ENCODE peak calls at places on chromosomes 1 and 21, in nine cellular contexts. One of them, this sample, is unnamed.

GRCh38 chr1:8712413-8713229 is 104.8 kb downstream of the RERE start:
- DNase-seq in A549: peak
- DNase-seq in HepG2: peak
- DNase-seq in HCT116: no peak
- DNase-seq in SK-N-SH: no peak
- DNase-seq in GM12878: no peak
- DNase-seq in K562: no peak
- DNase-seq in H1: no peak
- DNase-seq in endothelial cell of umbilical vein: peak
- DNase-seq in this sample: peak

GRCh38 chr1:201038537-201038936 is 15.0 kb upstream of the KIF21B start:
- DNase-seq in endothelial cell of umbilical vein: no peak
- DNase-seq in H1: no peak
- DNase-seq in HepG2: no peak
- DNase-seq in SK-N-SH: no peak
- DNase-seq in K562: no peak
- DNase-seq in GM12878: no peak
- DNase-seq in HCT116: no peak
- DNase-seq in A549: no peak
- DNase-seq in this sample: no peak

GRCh38 chr1:176552217-176552974 is 89.4 kb downstream of the PAPPA2 start:
- DNase-seq in K562: no peak
- DNase-seq in H1: no peak
- DNase-seq in A549: no peak
- DNase-seq in SK-N-SH: no peak
- DNase-seq in HCT116: no peak
- DNase-seq in HepG2: no peak
- DNase-seq in endothelial cell of umbilical vein: no peak
- DNase-seq in GM12878: no peak
- DNase-seq in this sample: no peak

GRCh38 chr1:32592953-32593352 is 53.7 kb downstream of the ZBTB8A start:
- DNase-seq in HepG2: no peak
- DNase-seq in K562: no peak
- DNase-seq in A549: no peak
- DNase-seq in H1: no peak
- DNase-seq in HCT116: no peak
- DNase-seq in GM12878: no peak
- DNase-seq in SK-N-SH: no peak
- DNase-seq in endothelial cell of umbilical vein: no peak
- DNase-seq in this sample: no peak

GRCh38 chr1:223199094-223199647 is 56.1 kb upstream of the TLR5 start:
- DNase-seq in endothelial cell of umbilical vein: no peak
- DNase-seq in HCT116: no peak
- DNase-seq in GM12878: no peak
- DNase-seq in K562: peak
- DNase-seq in HepG2: no peak
- DNase-seq in H1: no peak
- DNase-seq in A549: peak
- DNase-seq in SK-N-SH: no peak
- DNase-seq in this sample: peak

GRCh38 chr1:90347366-90347765 is 352.5 kb downstream of the ZNF326 start:
- DNase-seq in HCT116: no peak
- DNase-seq in HepG2: no peak
- DNase-seq in GM12878: no peak
- DNase-seq in A549: no peak
- DNase-seq in K562: no peak
- DNase-seq in H1: no peak
- DNase-seq in SK-N-SH: no peak
- DNase-seq in endothelial cell of umbilical vein: no peak
- DNase-seq in this sample: peak

GRCh38 chr1:101520302-101520701 is 283.5 kb downstream of the S1PR1 start:
- DNase-seq in endothelial cell of umbilical vein: peak
- DNase-seq in HCT116: peak
- DNase-seq in K562: peak
- DNase-seq in H1: peak
- DNase-seq in A549: peak
- DNase-seq in GM12878: peak
- DNase-seq in SK-N-SH: peak
- DNase-seq in HepG2: peak
- DNase-seq in this sample: peak

GRCh38 chr21:37658994-37659458 is 257.2 kb downstream of the KCNJ6 start:
- DNase-seq in K562: peak
- DNase-seq in HCT116: no peak
- DNase-seq in SK-N-SH: no peak
- DNase-seq in GM12878: no peak
- DNase-seq in endothelial cell of umbilical vein: peak
- DNase-seq in HepG2: no peak
- DNase-seq in H1: no peak
- DNase-seq in A549: peak
- DNase-seq in this sample: no peak

GRCh38 chr1:7703321-7704213 is 67.5 kb upstream of the VAMP3 start:
- DNase-seq in SK-N-SH: peak
- DNase-seq in endothelial cell of umbilical vein: no peak
- DNase-seq in K562: peak
- DNase-seq in HCT116: no peak
- DNase-seq in HepG2: no peak
- DNase-seq in A549: no peak
- DNase-seq in GM12878: no peak
- DNase-seq in H1: peak
- DNase-seq in this sample: no peak

GRCh38 chr1:8364528-8365442 is 46.9 kb downstream of the SLC45A1 start:
- DNase-seq in K562: no peak
- DNase-seq in endothelial cell of umbilical vein: no peak
- DNase-seq in A549: no peak
- DNase-seq in GM12878: no peak
- DNase-seq in SK-N-SH: no peak
- DNase-seq in HepG2: no peak
- DNase-seq in H1: no peak
- DNase-seq in HCT116: no peak
- DNase-seq in this sample: no peak

GRCh38 chr1:93716974-93717373 is 35.3 kb upstream of the BCAR3 start:
- DNase-seq in H1: no peak
- DNase-seq in endothelial cell of umbilical vein: no peak
- DNase-seq in HCT116: no peak
- DNase-seq in SK-N-SH: no peak
- DNase-seq in HepG2: no peak
- DNase-seq in GM12878: no peak
- DNase-seq in A549: peak
- DNase-seq in K562: peak
- DNase-seq in this sample: peak

GRCh38 chr1:211336161-211336560 is 9.5 kb downstream of the TRAF5 start:
- DNase-seq in K562: no peak
- DNase-seq in GM12878: no peak
- DNase-seq in HepG2: no peak
- DNase-seq in endothelial cell of umbilical vein: no peak
- DNase-seq in HCT116: no peak
- DNase-seq in H1: no peak
- DNase-seq in SK-N-SH: no peak
- DNase-seq in A549: no peak
- DNase-seq in this sample: no peak

GRCh38 chr1:205680073-205680851 is at the start of gene SLC45A3:
- DNase-seq in K562: peak
- DNase-seq in H1: no peak
- DNase-seq in A549: peak
- DNase-seq in SK-N-SH: peak
- DNase-seq in GM12878: no peak
- DNase-seq in HCT116: no peak
- DNase-seq in endothelial cell of umbilical vein: no peak
- DNase-seq in HepG2: no peak
- DNase-seq in this sample: peak

GRCh38 chr1:164132001-164132400 is 427.0 kb upstream of the PBX1 start:
- DNase-seq in H1: no peak
- DNase-seq in SK-N-SH: no peak
- DNase-seq in K562: no peak
- DNase-seq in endothelial cell of umbilical vein: no peak
- DNase-seq in A549: no peak
- DNase-seq in GM12878: no peak
- DNase-seq in HepG2: no peak
- DNase-seq in HCT116: no peak
- DNase-seq in this sample: no peak

GRCh38 chr1:223230161-223230881 is 87.3 kb upstream of the TLR5 start:
- DNase-seq in H1: no peak
- DNase-seq in endothelial cell of umbilical vein: no peak
- DNase-seq in SK-N-SH: no peak
- DNase-seq in K562: no peak
- DNase-seq in HCT116: peak
- DNase-seq in GM12878: no peak
- DNase-seq in HepG2: no peak
- DNase-seq in A549: no peak
- DNase-seq in this sample: no peak

GRCh38 chr1:152543808-152544207 is 22.8 kb downstream of the LCE3E start:
- DNase-seq in endothelial cell of umbilical vein: no peak
- DNase-seq in SK-N-SH: no peak
- DNase-seq in A549: peak
- DNase-seq in H1: no peak
- DNase-seq in GM12878: no peak
- DNase-seq in HepG2: no peak
- DNase-seq in HCT116: peak
- DNase-seq in K562: peak
- DNase-seq in this sample: peak
- TF ChIP-seq CTCF in endothelial cell of umbilical vein: no peak
- TF ChIP-seq CTCF in SK-N-SH: peak
- TF ChIP-seq CTCF in A549: peak
- TF ChIP-seq CTCF in H1: no peak
- TF ChIP-seq CTCF in GM12878: peak
- TF ChIP-seq CTCF in HepG2: no peak
- TF ChIP-seq CTCF in HCT116: peak
- TF ChIP-seq CTCF in K562: peak
- TF ChIP-seq CTCF in this sample: no peak

GRCh38 chr1:170531758-170532657 is at the start of gene GORAB:
- DNase-seq in HepG2: peak
- DNase-seq in HCT116: peak
- DNase-seq in SK-N-SH: peak
- DNase-seq in H1: peak
- DNase-seq in GM12878: peak
- DNase-seq in A549: peak
- DNase-seq in endothelial cell of umbilical vein: peak
- DNase-seq in K562: peak
- DNase-seq in this sample: peak

GRCh38 chr1:170530972-170531757 is 801 bp upstream of the GORAB start:
- DNase-seq in GM12878: no peak
- DNase-seq in HepG2: no peak
- DNase-seq in K562: peak
- DNase-seq in A549: peak
- DNase-seq in H1: no peak
- DNase-seq in endothelial cell of umbilical vein: peak
- DNase-seq in HCT116: no peak
- DNase-seq in SK-N-SH: peak
- DNase-seq in this sample: peak

GRCh38 chr1:170534626-170535147 is 2.7 kb downstream of the GORAB start:
- DNase-seq in HepG2: peak
- DNase-seq in GM12878: no peak
- DNase-seq in H1: no peak
- DNase-seq in SK-N-SH: no peak
- DNase-seq in endothelial cell of umbilical vein: no peak
- DNase-seq in HCT116: no peak
- DNase-seq in K562: no peak
- DNase-seq in A549: no peak
- DNase-seq in this sample: no peak

GRCh38 chr1:170535418-170535817 is 3.5 kb downstream of the GORAB start:
- DNase-seq in HepG2: no peak
- DNase-seq in K562: no peak
- DNase-seq in GM12878: no peak
- DNase-seq in H1: no peak
- DNase-seq in SK-N-SH: no peak
- DNase-seq in endothelial cell of umbilical vein: no peak
- DNase-seq in A549: no peak
- DNase-seq in HCT116: no peak
- DNase-seq in this sample: no peak

DNA sequence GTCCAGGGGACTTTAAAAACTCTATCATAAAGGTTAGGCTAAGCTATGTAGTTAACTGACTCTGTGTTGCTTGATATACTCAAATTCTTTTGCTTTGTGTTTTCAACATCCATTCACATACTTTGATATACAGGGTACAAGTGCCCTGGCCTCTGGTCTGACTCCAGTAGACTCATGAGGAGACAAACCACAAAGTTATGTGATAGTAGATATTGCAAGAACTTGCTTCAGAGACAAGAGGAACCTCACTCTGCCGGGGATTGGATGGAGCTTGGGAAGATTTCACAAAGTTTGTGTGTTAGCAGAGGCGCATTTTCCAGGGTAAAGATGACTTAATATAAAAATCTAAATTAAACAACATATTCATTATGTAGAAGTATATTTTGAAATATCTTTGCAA is 1.4 kb downstream of the GORAB start:
- DNase-seq in endothelial cell of umbilical vein: no peak
- DNase-seq in GM12878: no peak
- DNase-seq in HCT116: no peak
- DNase-seq in K562: peak
- DNase-seq in HepG2: no peak
- DNase-seq in A549: no peak
- DNase-seq in SK-N-SH: no peak
- DNase-seq in H1: no peak
- DNase-seq in this sample: peak
- H3K4me3 ChIP-seq in endothelial cell of umbilical vein: no peak
- H3K4me3 ChIP-seq in GM12878: peak
- H3K4me3 ChIP-seq in HCT116: peak
- H3K4me3 ChIP-seq in K562: peak
- H3K4me3 ChIP-seq in HepG2: peak
- H3K4me3 ChIP-seq in A549: peak
- H3K4me3 ChIP-seq in SK-N-SH: peak
- H3K4me3 ChIP-seq in H1: no peak
- H3K4me3 ChIP-seq in this sample: peak

DNA sequence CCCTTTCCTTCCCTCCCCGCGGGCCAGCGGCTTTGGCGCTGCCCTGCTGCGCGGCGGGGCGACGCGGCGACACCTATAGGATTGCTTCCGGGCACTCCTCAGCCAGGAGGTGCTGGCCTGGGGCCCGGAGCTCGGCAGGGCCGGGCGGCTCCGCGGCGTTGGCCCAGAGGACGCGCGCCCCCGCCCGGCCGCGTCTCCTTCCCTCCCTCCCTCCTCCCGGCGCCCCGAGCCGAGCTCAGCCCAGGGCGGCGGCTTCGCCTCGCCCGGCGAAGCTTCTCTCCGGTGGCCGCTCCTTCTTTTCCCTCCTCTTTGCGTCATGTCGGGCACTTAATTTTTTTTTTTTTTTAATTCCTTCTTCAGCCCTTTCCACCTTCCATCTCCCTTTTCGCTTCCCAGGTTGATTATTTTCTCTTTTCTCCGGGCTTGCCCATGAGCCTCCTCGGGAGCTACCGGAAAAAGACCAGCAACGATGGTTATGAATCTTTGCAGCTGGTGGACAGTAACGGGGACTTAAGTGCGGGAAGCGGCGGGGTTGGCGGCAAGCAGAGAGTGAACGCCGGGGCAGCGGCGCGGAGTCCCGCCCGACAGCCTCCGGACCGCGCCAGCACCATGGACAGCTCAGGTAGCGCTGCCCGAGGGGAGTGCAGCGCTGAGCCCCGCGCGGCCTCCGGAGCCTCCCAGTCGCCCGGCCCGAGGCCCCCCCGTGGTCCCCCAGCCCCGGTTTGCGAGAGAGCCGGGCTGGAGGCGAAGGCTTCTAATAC is at the start of gene DNAJC6:
- DNase-seq in A549: peak
- DNase-seq in K562: peak
- DNase-seq in HCT116: no peak
- DNase-seq in GM12878: no peak
- DNase-seq in H1: peak
- DNase-seq in endothelial cell of umbilical vein: peak
- DNase-seq in SK-N-SH: peak
- DNase-seq in HepG2: peak
- DNase-seq in this sample: no peak
- TF ChIP-seq MAX in A549: no peak
- TF ChIP-seq MAX in K562: peak
- TF ChIP-seq MAX in HCT116: no peak
- TF ChIP-seq MAX in GM12878: no peak
- TF ChIP-seq MAX in H1: peak
- TF ChIP-seq MAX in endothelial cell of umbilical vein: no peak
- TF ChIP-seq MAX in SK-N-SH: peak
- TF ChIP-seq MAX in HepG2: no peak
- TF ChIP-seq MAX in this sample: no peak

GRCh38 chr1:187264995-187265602 is 436.4 kb downstream of the PLA2G4A start:
- DNase-seq in K562: peak
- DNase-seq in A549: peak
- DNase-seq in HepG2: peak
- DNase-seq in SK-N-SH: peak
- DNase-seq in HCT116: peak
- DNase-seq in GM12878: no peak
- DNase-seq in endothelial cell of umbilical vein: peak
- DNase-seq in H1: no peak
- DNase-seq in this sample: peak
- TF ChIP-seq CTCF in K562: no peak
- TF ChIP-seq CTCF in A549: peak
- TF ChIP-seq CTCF in HepG2: peak
- TF ChIP-seq CTCF in SK-N-SH: peak
- TF ChIP-seq CTCF in HCT116: peak
- TF ChIP-seq CTCF in GM12878: peak
- TF ChIP-seq CTCF in endothelial cell of umbilical vein: peak
- TF ChIP-seq CTCF in H1: no peak
- TF ChIP-seq CTCF in this sample: peak